ENCODE peak calls at places on chromosomes 12 and 14, in seven cellular contexts. G is naive B cell, I is germinal center, B is posterior cingulate gyrus, R is H9, J is MCF 10A, E is NCI-H2081. S is an unnamed sample.

GRCh38 chr14:102819790-102820330 is 42.6 kb downstream of the TRAF3 start:
- DNase-seq in G (no peak), I (no peak), B (no peak), R (no peak), J (no peak), E (no peak), S (no peak)

GRCh38 chr12:23222801-23223200 is 597.8 kb downstream of the ETNK1 start:
- DNase-seq in G (no peak), I (no peak), B (no peak), R (no peak), J (no peak), E (no peak), S (no peak)

GRCh38 chr12:101521136-101521535 is 46.0 kb downstream of the SPIC start:
- DNase-seq in G (no peak), I (no peak), B (no peak), R (no peak), J (no peak), E (no peak), S (no peak)

GRCh38 chr14:76827696-76828301 is 1.6 kb downstream of the LRRC74A start:
- DNase-seq in G (no peak), I (no peak), B (no peak), R (no peak), J (no peak), E (no peak), S (no peak)

GRCh38 chr14:101065696-101066694 is 162.5 kb upstream of the RTL1 start:
- DNase-seq in G (no peak), I (no peak), B (no peak), R (no peak), J (no peak), E (no peak), S (no peak)

GRCh38 chr12:59077153-59077930 is 157.0 kb upstream of the LRIG3 start:
- DNase-seq in G (no peak), I (no peak), B (no peak), R (no peak), J (peak), E (peak), S (no peak)

GRCh38 chr14:54325766-54326165 is 71.0 kb upstream of the CDKN3 start:
- DNase-seq in G (no peak), I (no peak), B (no peak), R (no peak), J (no peak), E (no peak), S (no peak)

GRCh38 chr12:49609875-49610154 is 4.4 kb upstream of the FAM186B start:
- DNase-seq in G (no peak), I (no peak), B (no peak), R (no peak), J (peak), E (peak), S (no peak)

GRCh38 chr12:85740190-85740589 is 96.0 kb downstream of the RASSF9 start:
- DNase-seq in G (no peak), I (no peak), B (no peak), R (no peak), J (no peak), E (no peak), S (no peak)

GRCh38 chr14:97298775-97299174 is 501.6 kb downstream of the VRK1 start:
- DNase-seq in G (no peak), I (no peak), B (no peak), R (no peak), J (no peak), E (no peak), S (no peak)

GRCh38 chr12:51863921-51864700 is 15.6 kb upstream of the FIGNL2 start:
- DNase-seq in G (no peak), I (no peak), B (peak), R (peak), J (no peak), E (peak), S (no peak)

GRCh38 chr12:356276-356988 is 32.7 kb downstream of the KDM5A start:
- DNase-seq in G (no peak), I (no peak), B (no peak), R (no peak), J (peak), E (no peak), S (no peak)

GRCh38 chr12:34399631-34400422 is 377.5 kb downstream of the ALG10 start:
- DNase-seq in G (no peak), I (no peak), B (peak), R (peak), J (no peak), E (no peak), S (no peak)

GRCh38 chr14:102592969-102593840 is 756 bp downstream of the RCOR1 start:
- DNase-seq in G (peak), I (peak), B (peak), R (no peak), J (peak), E (peak), S (peak)

GRCh38 chr14:66070542-66071319 is 415.4 kb upstream of the CCDC196 start:
- DNase-seq in G (peak), I (peak), B (no peak), R (peak), J (peak), E (peak), S (peak)

GRCh38 chr14:36647827-36648753 is 13.6 kb upstream of the PAX9 start:
- DNase-seq in G (no peak), I (no peak), B (no peak), R (peak), J (peak), E (peak), S (no peak)

GRCh38 chr12:99043319-99043914 is 398.3 kb downstream of the APAF1 start:
- DNase-seq in G (peak), I (peak), B (peak), R (peak), J (peak), E (peak), S (peak)

GRCh38 chr14:95961481-95961880 is 77.7 kb upstream of the C14orf132 start:
- DNase-seq in G (no peak), I (no peak), B (no peak), R (no peak), J (peak), E (no peak), S (no peak)

GRCh38 chr12:52351196-52352059 is 15.9 kb downstream of the KRT85 start:
- DNase-seq in G (no peak), I (no peak), B (peak), R (no peak), J (no peak), E (no peak), S (no peak)

GRCh38 chr12:5872745-5873144 is 72.3 kb downstream of the ANO2 start:
- DNase-seq in G (no peak), I (no peak), B (no peak), R (peak), J (peak), E (no peak), S (peak)

GRCh38 chr14:41549821-41550597 is 56.7 kb upstream of the LRFN5 start:
- DNase-seq in G (no peak), I (no peak), B (no peak), R (no peak), J (peak), E (no peak), S (no peak)

GRCh38 chr12:96907681-96908163 is 665 bp downstream of the NEDD1 start:
- DNase-seq in G (peak), I (peak), B (no peak), R (peak), J (peak), E (peak), S (peak)

GRCh38 chr12:40726366-40726765 is 34.1 kb downstream of the CNTN1 start:
- DNase-seq in G (no peak), I (no peak), B (no peak), R (no peak), J (no peak), E (no peak), S (no peak)

GRCh38 chr14:99270491-99271287 is 1.3 kb downstream of the BCL11B start:
- DNase-seq in G (no peak), I (no peak), B (no peak), R (peak), J (no peak), E (no peak), S (no peak)

GRCh38 chr12:128797119-128798118 is 26.3 kb downstream of the SLC15A4 start:
- DNase-seq in G (peak), I (peak), B (no peak), R (no peak), J (peak), E (no peak), S (no peak)